ENCODE peak calls at places on chromosomes 4 and X, in four cellular contexts. Y is AML-193, K is transverse colon, R is PC-3. E is an unnamed sample.
A peak's percentile ranks its signal among the peaks of the same experiment; 100 is the strongest.

GRCh38 chrX:130173190-130173895 is 1.6 kb downstream of the RAB33A start:
- DNase-seq in Y (peak; percentile 80), K (peak; percentile 54), R (peak; percentile 63), E (no peak)

GRCh38 chr4:149709640-149710039 is 106.0 kb downstream of the IQCM start:
- DNase-seq in Y (no peak), K (no peak), R (peak; percentile 43), E (no peak)

GRCh38 chr4:93002240-93002639 is 698.5 kb downstream of the GRID2 start:
- DNase-seq in Y (no peak), K (no peak), R (no peak), E (no peak)

GRCh38 chr4:169774466-169775445 is 17.0 kb upstream of the HPF1 start:
- DNase-seq in Y (no peak), K (no peak), R (no peak), E (no peak)

GRCh38 chr4:105490523-105490922 is 16.7 kb upstream of the PPA2 start:
- DNase-seq in Y (no peak), K (no peak), R (no peak), E (no peak)

GRCh38 chr4:148716361-148717063 is 274.3 kb upstream of the NR3C2 start:
- DNase-seq in Y (no peak), K (no peak), R (peak; percentile 11), E (no peak)

GRCh38 chr4:39950861-39951481 is 26.7 kb downstream of the PDS5A start:
- DNase-seq in Y (no peak), K (no peak), R (no peak), E (no peak)

GRCh38 chr4:89829470-89830138 is 7.4 kb downstream of the SNCA start:
- DNase-seq in Y (peak; percentile 91), K (peak; percentile 10), R (no peak), E (no peak)

GRCh38 chr4:138037716-138038115 is 204.4 kb downstream of the SLC7A11 start:
- DNase-seq in Y (no peak), K (no peak), R (no peak), E (no peak)

GRCh38 chrX:132127748-132128147 is at the start of gene FRMD7:
- DNase-seq in Y (no peak), K (no peak), R (no peak), E (no peak)

GRCh38 chr4:88144048-88144447 is 14.4 kb downstream of the ABCG2 start:
- DNase-seq in Y (no peak), K (no peak), R (no peak), E (no peak)

GRCh38 chr4:110904435-110905050 is 281.7 kb upstream of the PITX2 start:
- DNase-seq in Y (no peak), K (no peak), R (peak; percentile 18), E (no peak)

GRCh38 chr4:5887361-5888221 is 5.3 kb downstream of the CRMP1 start:
- DNase-seq in Y (no peak), K (no peak), R (no peak), E (no peak)

GRCh38 chr4:40687676-40688389 is 58.2 kb upstream of the RBM47 start:
- DNase-seq in Y (no peak), K (no peak), R (no peak), E (no peak)

GRCh38 chr4:113809313-113809712 is 47.8 kb upstream of the CAMK2D start:
- DNase-seq in Y (peak; percentile 3), K (peak; percentile 12), R (no peak), E (no peak)

GRCh38 chr4:143699331-143700059 is 980 bp downstream of the FREM3 start:
- DNase-seq in Y (no peak), K (no peak), R (no peak), E (no peak)

GRCh38 chr4:22679518-22679897 is 13.2 kb upstream of the GBA3 start:
- DNase-seq in Y (no peak), K (no peak), R (no peak), E (no peak)

GRCh38 chr4:186587416-186588018 is 32.1 kb upstream of the MTNR1A start:
- DNase-seq in Y (peak; percentile 40), K (peak; percentile 75), R (peak; percentile 54), E (peak; percentile 86)

GRCh38 chrX:48854898-48855297 is 19.5 kb upstream of the PCSK1N start:
- DNase-seq in Y (no peak), K (no peak), R (peak; percentile 67), E (no peak)

GRCh38 chr4:41079871-41080565 is 134.3 kb downstream of the APBB2 start:
- DNase-seq in Y (no peak), K (no peak), R (no peak), E (no peak)

GRCh38 chr4:152385551-152385950 is 150.3 kb downstream of the FBXW7 start:
- DNase-seq in Y (peak; percentile 35), K (no peak), R (peak; percentile 47), E (no peak)

GRCh38 chr4:4848540-4848939 is 10.9 kb upstream of the MSX1 start:
- DNase-seq in Y (no peak), K (no peak), R (no peak), E (no peak)

GRCh38 chrX:54495814-54496516 is at the start of gene FGD1:
- DNase-seq in Y (no peak), K (peak; percentile 78), R (peak; percentile 64), E (peak; percentile 80)

GRCh38 chr4:180751009-180751408 is 1492.2 kb upstream of the TENM3 start:
- DNase-seq in Y (no peak), K (no peak), R (peak; percentile 6), E (no peak)

GRCh38 chrX:45517090-45517973 is 316.7 kb upstream of the DIPK2B start:
- DNase-seq in Y (no peak), K (no peak), R (peak; percentile 77), E (no peak)

GRCh38 chr4:91330555-91331137 is 973.1 kb upstream of the GRID2 start:
- DNase-seq in Y (no peak), K (no peak), R (peak; percentile 15), E (no peak)

GRCh38 chr4:8205749-8206611 is 6.9 kb downstream of the SH3TC1 start:
- DNase-seq in Y (peak; percentile 17), K (no peak), R (no peak), E (no peak)

GRCh38 chr4:162234595-162234994 is 70.8 kb upstream of the FSTL5 start:
- DNase-seq in Y (no peak), K (no peak), R (no peak), E (no peak)

GRCh38 chrX:29890004-29890403 is 325.4 kb upstream of the MAGEB2 start:
- DNase-seq in Y (no peak), K (no peak), R (no peak), E (no peak)

GRCh38 chrX:11944486-11944885 is 186.4 kb downstream of the MSL3 start:
- DNase-seq in Y (no peak), K (no peak), R (peak; percentile 66), E (no peak)

GRCh38 chrX:44400588-44400987 is 57.1 kb upstream of the EFHC2 start:
- DNase-seq in Y (no peak), K (no peak), R (peak; percentile 95), E (no peak)

GRCh38 chr4:118270492-118270891 is 82.3 kb downstream of the PRSS12 start:
- DNase-seq in Y (peak; percentile 45), K (no peak), R (peak; percentile 66), E (no peak)

GRCh38 chrX:18173494-18174180 is 47.0 kb downstream of the BEND2 start:
- DNase-seq in Y (no peak), K (no peak), R (no peak), E (no peak)

E was measured in Peyer's patch.